ENCODE peak calls at places on chromosomes 3 and 15, in six cellular contexts. D is stimulated activated CD4-positive, alpha-beta T cell treated with anti-CD3 and anti-CD28 coated beads, TNF-alpha, amount 100 ng/mL, for 4 hours; P is ecto neural progenitor cell; S is endothelial cell; G is effector memory CD8-positive, alpha-beta T cell; K is glutamatergic neuron. Q is an unnamed sample.

GRCh38 chr3:47266709-47267489 is 15.7 kb downstream of the KIF9 start:
- DNase-seq in K (no peak), G (no peak), D (peak; percentile 21), S (no peak), P (no peak), Q (no peak)

GRCh38 chr3:190883973-190884832 is 21.7 kb upstream of the GMNC start:
- DNase-seq in K (peak; percentile 56), P (no peak), G (no peak), D (no peak), S (peak; percentile 47), Q (no peak)

GRCh38 chr15:63944681-63944955 is 101.7 kb downstream of the DAPK2 start:
- DNase-seq in G (no peak), P (no peak), K (no peak), S (no peak), D (no peak), Q (no peak)

GRCh38 chr15:59299919-59300617 is 72.6 kb downstream of the MYO1E start:
- DNase-seq in D (peak; percentile 45), K (no peak), S (no peak), G (peak; percentile 64), P (no peak), Q (peak; percentile 67)

GRCh38 chr15:90365414-90366055 is 13.5 kb downstream of the ZNF774 start:
- DNase-seq in G (no peak), P (no peak), S (no peak), D (no peak), K (no peak), Q (no peak)

GRCh38 chr15:58453931-58454793 is 22.4 kb downstream of the LIPC start:
- DNase-seq in G (no peak), D (no peak), S (no peak), K (no peak), P (no peak), Q (peak; percentile 60)

GRCh38 chr15:60370804-60371700 is 26.7 kb downstream of the ANXA2 start:
- DNase-seq in G (no peak), D (no peak), P (no peak), S (no peak), K (no peak), Q (no peak)

GRCh38 chr3:195178124-195178910 is 92.6 kb downstream of the XXYLT1 start:
- DNase-seq in G (no peak), D (no peak), S (no peak), K (no peak), P (no peak), Q (no peak)

GRCh38 chr3:66021731-66022131 is 17.0 kb downstream of the MAGI1 start:
- DNase-seq in D (no peak), G (no peak), K (no peak), P (no peak), S (no peak), Q (no peak)

GRCh38 chr15:100785181-100786138 is 94.2 kb upstream of the ALDH1A3 start:
- DNase-seq in G (no peak), K (no peak), D (no peak), S (no peak), P (peak; percentile 33), Q (no peak)

GRCh38 chr3:57169872-57170623 is 4.9 kb upstream of the IL17RD start:
- DNase-seq in G (peak; percentile 35), S (peak; percentile 91), P (peak; percentile 88), K (peak; percentile 90), D (peak; percentile 30), Q (peak; percentile 81)

GRCh38 chr3:32643354-32643753 is 41.6 kb upstream of the CNOT10 start:
- DNase-seq in S (no peak), G (no peak), D (no peak), P (no peak), K (peak; percentile 20), Q (no peak)

GRCh38 chr3:130779486-130779885 is 32.9 kb upstream of the PIK3R4 start:
- DNase-seq in S (no peak), K (no peak), G (no peak), D (no peak), P (no peak), Q (no peak)

GRCh38 chr3:197891-198491 is 1.4 kb downstream of the CHL1 start:
- DNase-seq in D (no peak), P (peak; percentile 57), S (no peak), K (peak; percentile 44), G (no peak), Q (no peak)

GRCh38 chr15:83970290-83970890 is 265.2 kb upstream of the GOLGA6L4 start:
- DNase-seq in K (no peak), G (no peak), S (no peak), P (no peak), D (no peak), Q (no peak)

GRCh38 chr3:190041333-190042041 is 79.2 kb downstream of the P3H2 start:
- DNase-seq in G (no peak), S (no peak), P (no peak), K (no peak), D (no peak), Q (no peak)

GRCh38 chr3:69807674-69808073 is 68.4 kb downstream of the MITF start:
- DNase-seq in S (no peak), P (no peak), D (no peak), K (no peak), G (no peak), Q (no peak)

GRCh38 chr3:95894820-95895219 is 919.6 kb upstream of the EPHA6 start:
- DNase-seq in P (no peak), G (no peak), D (no peak), S (no peak), K (no peak), Q (no peak)

GRCh38 chr15:27835233-27835939 is 263.7 kb downstream of the OCA2 start:
- DNase-seq in K (no peak), S (no peak), D (no peak), P (no peak), G (no peak), Q (no peak)

Q was measured in activated naive CD4-positive, alpha-beta T cell treated with anti-CD3 and anti-CD28 coated beads, Interleukin-2, amount 50 U/mL, for 72 hours.